ENCODE peak calls at places on chromosome 5, in five cellular contexts. R is A549, J is stomach, Q is transverse colon, P is ovary. U is an unnamed sample.

GRCh38 chr5:43019615-43020293 is 20.4 kb downstream of the ANXA2R start:
- DNase-seq in R (peak; percentile 51), Q (peak; percentile 85), P (peak; percentile 32), J (peak; percentile 74), U (no peak)

GRCh38 chr5:171862624-171863023 is 77.0 kb downstream of the SMIM23 start:
- DNase-seq in Q (no peak), P (no peak), R (no peak), J (no peak), U (no peak)

GRCh38 chr5:14913141-14913540 is 41.6 kb upstream of the ANKH start:
- DNase-seq in P (no peak), Q (no peak), J (no peak), R (no peak), U (no peak)

GRCh38 chr5:15117691-15118090 is 246.1 kb upstream of the ANKH start:
- DNase-seq in P (no peak), R (no peak), Q (no peak), J (no peak), U (no peak)

GRCh38 chr5:74517700-74518099 is 122.8 kb downstream of the ENC1 start:
- DNase-seq in R (no peak), Q (no peak), J (no peak), P (no peak), U (no peak)

GRCh38 chr5:93421987-93422391 is 159.0 kb downstream of the NR2F1-AS1 start:
- DNase-seq in Q (no peak), P (no peak), R (no peak), J (no peak), U (no peak)

GRCh38 chr5:176541338-176542134 is 4.3 kb upstream of the RNF44 start:
- DNase-seq in R (no peak), P (peak; percentile 51), Q (peak; percentile 86), J (peak; percentile 75), U (peak; percentile 44)

GRCh38 chr5:20286512-20286911 is 298.5 kb upstream of the CDH18 start:
- DNase-seq in Q (no peak), J (no peak), P (no peak), R (peak; percentile 22), U (no peak)

GRCh38 chr5:125227333-125228075 is 481.1 kb upstream of the ZNF608 start:
- DNase-seq in Q (peak; percentile 9), R (peak; percentile 1), P (no peak), J (no peak), U (no peak)

GRCh38 chr5:116685069-116685468 is 110.4 kb upstream of the SEMA6A start:
- DNase-seq in J (no peak), R (no peak), P (no peak), Q (no peak), U (no peak)

GRCh38 chr5:168317521-168318147 is 26.2 kb downstream of the WWC1 start:
- DNase-seq in P (no peak), J (peak; percentile 44), R (peak; percentile 95), Q (no peak), U (no peak)

GRCh38 chr5:8340739-8341344 is 471.9 kb downstream of the MTRR start:
- DNase-seq in Q (no peak), P (no peak), R (no peak), J (no peak), U (no peak)

GRCh38 chr5:54581831-54582548 is 64.4 kb downstream of the SNX18 start:
- DNase-seq in Q (no peak), J (no peak), R (no peak), P (no peak), U (peak; percentile 21)

GRCh38 chr5:156396063-156396829 is 69.3 kb downstream of the SGCD start:
- DNase-seq in R (no peak), Q (no peak), J (no peak), P (no peak), U (no peak)

GRCh38 chr5:77302247-77302646 is 91.8 kb downstream of the PDE8B start:
- DNase-seq in Q (no peak), R (no peak), J (no peak), P (no peak), U (no peak)

GRCh38 chr5:32734822-32735378 is 23.8 kb downstream of the NPR3 start:
- DNase-seq in R (no peak), J (no peak), P (no peak), Q (no peak), U (no peak)

GRCh38 chr5:113221294-113222176 is 213.3 kb downstream of the TSSK1B start:
- DNase-seq in J (no peak), R (no peak), P (no peak), Q (no peak), U (no peak)

GRCh38 chr5:149345892-149346222 is 558 bp downstream of the GRPEL2 start:
- DNase-seq in J (no peak), Q (no peak), P (no peak), R (no peak), U (no peak)

GRCh38 chr5:159504106-159504856 is 174.0 kb upstream of the IL12B start:
- DNase-seq in Q (no peak), P (no peak), J (no peak), R (no peak), U (no peak)

GRCh38 chr5:157484768-157485167 is 24.8 kb downstream of the NIPAL4 start:
- DNase-seq in R (no peak), P (no peak), Q (no peak), J (no peak), U (peak; percentile 38)

GRCh38 chr5:173762930-173763329 is 125.2 kb upstream of the CPEB4 start:
- DNase-seq in R (no peak), Q (no peak), P (no peak), J (no peak), U (no peak)

GRCh38 chr5:24783596-24783995 is 138.8 kb upstream of the CDH10 start:
- DNase-seq in J (no peak), P (no peak), Q (no peak), R (no peak), U (no peak)

GRCh38 chr5:5239191-5239590 is 99.1 kb downstream of the ADAMTS16 start:
- DNase-seq in J (no peak), P (no peak), R (no peak), Q (no peak), U (no peak)

GRCh38 chr5:87755378-87755777 is 342.6 kb upstream of the CCNH start:
- DNase-seq in J (no peak), Q (no peak), P (no peak), R (no peak), U (no peak)

GRCh38 chr5:171295801-171296200 is 13.2 kb upstream of the TLX3 start:
- DNase-seq in R (no peak), J (no peak), Q (no peak), P (no peak), U (no peak)

GRCh38 chr5:24385070-24385469 is 259.7 kb downstream of the CDH10 start:
- DNase-seq in R (no peak), P (no peak), Q (no peak), J (no peak), U (no peak)

GRCh38 chr5:141848771-141849370 is 29.3 kb downstream of the PCDH1 start:
- DNase-seq in R (peak; percentile 74), P (no peak), J (peak; percentile 80), Q (peak; percentile 79), U (peak; percentile 28)

GRCh38 chr5:179345179-179345428 is 157 bp downstream of the ADAMTS2 start:
- DNase-seq in J (no peak), Q (no peak), P (no peak), R (no peak), U (no peak)

GRCh38 chr5:179343902-179344300 is 1.4 kb downstream of the ADAMTS2 start:
- DNase-seq in R (peak; percentile 21), J (no peak), P (peak; percentile 28), Q (peak; percentile 21), U (no peak)

GRCh38 chr5:179345429-179346321 is at the start of gene ADAMTS2:
- DNase-seq in Q (peak; percentile 50), R (no peak), P (peak; percentile 73), J (peak; percentile 30), U (peak; percentile 26)

GRCh38 chr5:179343021-179343781 is 2.1 kb downstream of the ADAMTS2 start:
- DNase-seq in R (no peak), P (no peak), J (no peak), Q (no peak), U (no peak)

GRCh38 chr5:179344301-179345178 is 721 bp downstream of the ADAMTS2 start:
- DNase-seq in J (no peak), P (peak; percentile 32), R (no peak), Q (no peak), U (no peak)
- TF ChIP-seq CTCF in J (no peak), P (no peak), R (no peak), Q (no peak), U (peak; percentile 31)

GRCh38 chr5:97115932-97116331 is 26.5 kb downstream of the LIX1 start:
- DNase-seq in Q (no peak), R (no peak), P (no peak), J (no peak), U (no peak)
- H3K27ac ChIP-seq in Q (no peak overlapping the region), R (no peak overlapping the region), P (no peak overlapping the region), J (no peak overlapping the region), U (no peak overlapping the region)

GRCh38 chr5:131671409-131671808 is 36.4 kb upstream of the RAPGEF6 start:
- DNase-seq in R (no peak), J (no peak), P (no peak), Q (no peak), U (no peak)

GRCh38 chr5:131677115-131677514 is 42.1 kb upstream of the RAPGEF6 start:
- DNase-seq in J (no peak), P (no peak), Q (no peak), R (no peak), U (no peak)

GRCh38 chr5:131672791-131673190 is 37.8 kb upstream of the RAPGEF6 start:
- DNase-seq in J (no peak), P (no peak), R (no peak), Q (no peak), U (no peak)

GRCh38 chr5:131671994-131672655 is 37.1 kb upstream of the RAPGEF6 start:
- DNase-seq in P (peak; percentile 42), Q (no peak), R (no peak), J (no peak), U (no peak)
- TF ChIP-seq EP300 in P (no peak), Q (no peak), R (no peak), J (no peak), U (no peak)

GRCh38 chr5:165031361-165031760 is 1525.9 kb downstream of the MAT2B start:
- DNase-seq in P (no peak), R (no peak), J (no peak), Q (no peak), U (no peak)

GRCh38 chr5:165026971-165027370 is 1521.6 kb downstream of the MAT2B start:
- DNase-seq in J (no peak), R (no peak), P (no peak), Q (no peak), U (no peak)

GRCh38 chr5:165029471-165029870 is 1524.1 kb downstream of the MAT2B start:
- DNase-seq in J (no peak), P (no peak), Q (peak; percentile 7), R (no peak), U (no peak)
- TF ChIP-seq CTCF in J (peak; percentile 4), P (no peak), Q (no peak), R (no peak), U (no peak)